ENCODE peak calls at places on chromosomes 4 and X, in ten cellular contexts. One of them, this sample, is unnamed.
A peak's percentile ranks its signal among the peaks of the same experiment; 100 is the strongest.

GRCh38 chrX:153861733-153862300 is 24.2 kb downstream of the L1CAM start:
- DNase-seq in pancreas: no peak
- DNase-seq in A549: no peak
- DNase-seq in hepatocyte: no peak
- DNase-seq in lower lobe of right lung: no peak
- DNase-seq in GM12865: no peak
- DNase-seq in choroid plexus epithelial cell: no peak
- DNase-seq in suprapubic skin: no peak
- DNase-seq in GM12878: no peak
- DNase-seq in Peyer's patch: no peak
- DNase-seq in this sample: no peak

GRCh38 chr4:93759506-93759905 is 69.0 kb upstream of the ATOH1 start:
- DNase-seq in GM12865: no peak
- DNase-seq in Peyer's patch: no peak
- DNase-seq in hepatocyte: peak; percentile 25
- DNase-seq in A549: no peak
- DNase-seq in GM12878: no peak
- DNase-seq in choroid plexus epithelial cell: no peak
- DNase-seq in pancreas: no peak
- DNase-seq in suprapubic skin: no peak
- DNase-seq in lower lobe of right lung: no peak
- DNase-seq in this sample: peak; percentile 12

GRCh38 chrX:152895724-152896420 is 2.0 kb upstream of the ZNF185 start:
- DNase-seq in Peyer's patch: peak; percentile 55
- DNase-seq in lower lobe of right lung: no peak
- DNase-seq in hepatocyte: no peak
- DNase-seq in GM12878: no peak
- DNase-seq in pancreas: no peak
- DNase-seq in suprapubic skin: peak; percentile 77
- DNase-seq in choroid plexus epithelial cell: no peak
- DNase-seq in A549: no peak
- DNase-seq in GM12865: no peak
- DNase-seq in this sample: no peak

GRCh38 chr4:26916195-26916594 is 55.6 kb downstream of the STIM2 start:
- DNase-seq in GM12878: no peak
- DNase-seq in lower lobe of right lung: no peak
- DNase-seq in A549: no peak
- DNase-seq in pancreas: no peak
- DNase-seq in Peyer's patch: no peak
- DNase-seq in hepatocyte: no peak
- DNase-seq in suprapubic skin: no peak
- DNase-seq in GM12865: no peak
- DNase-seq in choroid plexus epithelial cell: peak; percentile 60
- DNase-seq in this sample: no peak

GRCh38 chr4:152273343-152273742 is 262.5 kb downstream of the FBXW7 start:
- DNase-seq in suprapubic skin: no peak
- DNase-seq in A549: no peak
- DNase-seq in choroid plexus epithelial cell: peak; percentile 8
- DNase-seq in hepatocyte: no peak
- DNase-seq in Peyer's patch: no peak
- DNase-seq in GM12878: no peak
- DNase-seq in pancreas: no peak
- DNase-seq in GM12865: no peak
- DNase-seq in lower lobe of right lung: no peak
- DNase-seq in this sample: no peak

GRCh38 chr4:17762705-17763104 is 18.7 kb downstream of the FAM184B start:
- DNase-seq in pancreas: no peak
- DNase-seq in lower lobe of right lung: no peak
- DNase-seq in Peyer's patch: no peak
- DNase-seq in GM12878: no peak
- DNase-seq in A549: peak; percentile 24
- DNase-seq in suprapubic skin: no peak
- DNase-seq in GM12865: peak; percentile 43
- DNase-seq in choroid plexus epithelial cell: peak; percentile 73
- DNase-seq in hepatocyte: no peak
- DNase-seq in this sample: peak; percentile 30

GRCh38 chrX:136035663-136036062 is 50.4 kb downstream of the SLC9A6 start:
- DNase-seq in GM12878: no peak
- DNase-seq in lower lobe of right lung: no peak
- DNase-seq in hepatocyte: no peak
- DNase-seq in A549: no peak
- DNase-seq in Peyer's patch: no peak
- DNase-seq in choroid plexus epithelial cell: no peak
- DNase-seq in suprapubic skin: no peak
- DNase-seq in pancreas: no peak
- DNase-seq in GM12865: no peak
- DNase-seq in this sample: no peak

GRCh38 chr4:16669036-16669435 is 229.4 kb downstream of the LDB2 start:
- DNase-seq in choroid plexus epithelial cell: peak; percentile 54
- DNase-seq in GM12865: no peak
- DNase-seq in GM12878: no peak
- DNase-seq in suprapubic skin: no peak
- DNase-seq in hepatocyte: no peak
- DNase-seq in A549: no peak
- DNase-seq in Peyer's patch: no peak
- DNase-seq in lower lobe of right lung: no peak
- DNase-seq in pancreas: no peak
- DNase-seq in this sample: no peak

GRCh38 chrX:2928127-2928582 is 984 bp downstream of the ARSD start:
- DNase-seq in Peyer's patch: no peak
- DNase-seq in A549: no peak
- DNase-seq in pancreas: peak; percentile 70
- DNase-seq in GM12865: no peak
- DNase-seq in suprapubic skin: peak; percentile 76
- DNase-seq in GM12878: no peak
- DNase-seq in choroid plexus epithelial cell: no peak
- DNase-seq in hepatocyte: no peak
- DNase-seq in lower lobe of right lung: peak; percentile 77
- DNase-seq in this sample: no peak

GRCh38 chrX:22520128-22520828 is 247.6 kb downstream of the CBLL2 start:
- DNase-seq in hepatocyte: no peak
- DNase-seq in GM12865: no peak
- DNase-seq in suprapubic skin: no peak
- DNase-seq in GM12878: no peak
- DNase-seq in pancreas: no peak
- DNase-seq in Peyer's patch: no peak
- DNase-seq in lower lobe of right lung: no peak
- DNase-seq in A549: no peak
- DNase-seq in choroid plexus epithelial cell: no peak
- DNase-seq in this sample: no peak

GRCh38 chr4:124097447-124097846 is 615.1 kb downstream of the ANKRD50 start:
- DNase-seq in GM12878: no peak
- DNase-seq in Peyer's patch: no peak
- DNase-seq in GM12865: no peak
- DNase-seq in lower lobe of right lung: no peak
- DNase-seq in A549: no peak
- DNase-seq in suprapubic skin: no peak
- DNase-seq in hepatocyte: no peak
- DNase-seq in choroid plexus epithelial cell: no peak
- DNase-seq in pancreas: no peak
- DNase-seq in this sample: no peak

GRCh38 chrX:108025954-108026616 is 18.8 kb upstream of the VSIG1 start:
- DNase-seq in Peyer's patch: no peak
- DNase-seq in A549: no peak
- DNase-seq in GM12865: no peak
- DNase-seq in GM12878: no peak
- DNase-seq in hepatocyte: no peak
- DNase-seq in suprapubic skin: no peak
- DNase-seq in lower lobe of right lung: no peak
- DNase-seq in pancreas: no peak
- DNase-seq in choroid plexus epithelial cell: no peak
- DNase-seq in this sample: no peak

GRCh38 chr4:122854444-122854843 is 27.8 kb downstream of the FGF2 start:
- DNase-seq in lower lobe of right lung: no peak
- DNase-seq in GM12878: no peak
- DNase-seq in GM12865: no peak
- DNase-seq in choroid plexus epithelial cell: no peak
- DNase-seq in hepatocyte: no peak
- DNase-seq in Peyer's patch: no peak
- DNase-seq in suprapubic skin: no peak
- DNase-seq in pancreas: no peak
- DNase-seq in A549: no peak
- DNase-seq in this sample: no peak

GRCh38 chrX:79081895-79082512 is 62.5 kb upstream of the GPR174 start:
- DNase-seq in GM12865: peak; percentile 66
- DNase-seq in choroid plexus epithelial cell: peak; percentile 61
- DNase-seq in hepatocyte: peak; percentile 19
- DNase-seq in A549: peak; percentile 22
- DNase-seq in Peyer's patch: no peak
- DNase-seq in lower lobe of right lung: no peak
- DNase-seq in suprapubic skin: no peak
- DNase-seq in GM12878: peak; percentile 61
- DNase-seq in pancreas: no peak
- DNase-seq in this sample: peak; percentile 48

GRCh38 chr4:2261110-2261852 is 628 bp downstream of the MXD4 start:
- DNase-seq in GM12865: peak; percentile 61
- DNase-seq in choroid plexus epithelial cell: peak; percentile 56
- DNase-seq in lower lobe of right lung: peak; percentile 76
- DNase-seq in GM12878: no peak
- DNase-seq in pancreas: peak; percentile 73
- DNase-seq in A549: peak; percentile 24
- DNase-seq in Peyer's patch: peak; percentile 77
- DNase-seq in hepatocyte: peak; percentile 83
- DNase-seq in suprapubic skin: peak; percentile 78
- DNase-seq in this sample: peak; percentile 71

GRCh38 chr4:41106081-41106480 is 108.3 kb downstream of the APBB2 start:
- DNase-seq in lower lobe of right lung: no peak
- DNase-seq in choroid plexus epithelial cell: no peak
- DNase-seq in pancreas: no peak
- DNase-seq in GM12865: no peak
- DNase-seq in Peyer's patch: no peak
- DNase-seq in suprapubic skin: no peak
- DNase-seq in A549: no peak
- DNase-seq in GM12878: no peak
- DNase-seq in hepatocyte: no peak
- DNase-seq in this sample: no peak

GRCh38 chr4:70768301-70768948 is 46.7 kb downstream of the RUFY3 start:
- DNase-seq in choroid plexus epithelial cell: no peak
- DNase-seq in hepatocyte: no peak
- DNase-seq in Peyer's patch: no peak
- DNase-seq in A549: no peak
- DNase-seq in GM12878: no peak
- DNase-seq in GM12865: no peak
- DNase-seq in suprapubic skin: no peak
- DNase-seq in pancreas: no peak
- DNase-seq in lower lobe of right lung: no peak
- DNase-seq in this sample: no peak

GRCh38 chrX:24380273-24381036 is 20.0 kb downstream of the SUPT20HL1 start:
- DNase-seq in lower lobe of right lung: no peak
- DNase-seq in choroid plexus epithelial cell: peak; percentile 9
- DNase-seq in suprapubic skin: no peak
- DNase-seq in GM12865: no peak
- DNase-seq in GM12878: no peak
- DNase-seq in pancreas: peak; percentile 24
- DNase-seq in Peyer's patch: no peak
- DNase-seq in A549: no peak
- DNase-seq in hepatocyte: no peak
- DNase-seq in this sample: no peak

GRCh38 chr4:89486042-89486441 is 178.4 kb upstream of the GPRIN3 start:
- DNase-seq in hepatocyte: peak; percentile 43
- DNase-seq in GM12878: no peak
- DNase-seq in lower lobe of right lung: no peak
- DNase-seq in Peyer's patch: no peak
- DNase-seq in GM12865: no peak
- DNase-seq in suprapubic skin: no peak
- DNase-seq in A549: peak; percentile 22
- DNase-seq in choroid plexus epithelial cell: peak; percentile 78
- DNase-seq in pancreas: no peak
- DNase-seq in this sample: no peak

GRCh38 chrX:15358533-15358932 is 23.2 kb upstream of the PIGA start:
- DNase-seq in lower lobe of right lung: no peak
- DNase-seq in GM12865: peak; percentile 1
- DNase-seq in Peyer's patch: no peak
- DNase-seq in choroid plexus epithelial cell: no peak
- DNase-seq in hepatocyte: no peak
- DNase-seq in suprapubic skin: no peak
- DNase-seq in pancreas: no peak
- DNase-seq in GM12878: no peak
- DNase-seq in A549: no peak
- DNase-seq in this sample: no peak
- TF ChIP-seq CTCF in lower lobe of right lung: no peak
- TF ChIP-seq CTCF in GM12865: no peak
- TF ChIP-seq CTCF in Peyer's patch: no peak
- TF ChIP-seq CTCF in choroid plexus epithelial cell: no peak
- TF ChIP-seq CTCF in hepatocyte: no peak
- TF ChIP-seq CTCF in suprapubic skin: no peak
- TF ChIP-seq CTCF in pancreas: no peak
- TF ChIP-seq CTCF in GM12878: no peak
- TF ChIP-seq CTCF in A549: no peak
- TF ChIP-seq CTCF in this sample: no peak

GRCh38 chr4:146267826-146268225 is 53.5 kb downstream of the REELD1 start:
- DNase-seq in pancreas: no peak
- DNase-seq in choroid plexus epithelial cell: peak; percentile 21
- DNase-seq in hepatocyte: no peak
- DNase-seq in suprapubic skin: no peak
- DNase-seq in A549: no peak
- DNase-seq in GM12878: no peak
- DNase-seq in lower lobe of right lung: no peak
- DNase-seq in GM12865: no peak
- DNase-seq in Peyer's patch: no peak
- DNase-seq in this sample: no peak
- H3K4me3 ChIP-seq in pancreas: no peak overlapping the region
- H3K4me3 ChIP-seq in choroid plexus epithelial cell: no peak overlapping the region
- H3K4me3 ChIP-seq in hepatocyte: no peak overlapping the region
- H3K4me3 ChIP-seq in suprapubic skin: no peak overlapping the region
- H3K4me3 ChIP-seq in A549: no peak overlapping the region
- H3K4me3 ChIP-seq in GM12878: no peak overlapping the region
- H3K4me3 ChIP-seq in lower lobe of right lung: no peak overlapping the region
- H3K4me3 ChIP-seq in GM12865: no peak overlapping the region
- H3K4me3 ChIP-seq in Peyer's patch: no peak overlapping the region
- H3K4me3 ChIP-seq in this sample: no peak overlapping the region

GRCh38 chrX:27548624-27549023 is 41.5 kb upstream of the DCAF8L2 start:
- DNase-seq in A549: no peak
- DNase-seq in GM12865: no peak
- DNase-seq in choroid plexus epithelial cell: no peak
- DNase-seq in GM12878: no peak
- DNase-seq in suprapubic skin: no peak
- DNase-seq in lower lobe of right lung: no peak
- DNase-seq in pancreas: no peak
- DNase-seq in Peyer's patch: no peak
- DNase-seq in hepatocyte: no peak
- DNase-seq in this sample: no peak
- TF ChIP-seq CTCF in A549: no peak
- TF ChIP-seq CTCF in GM12865: no peak
- TF ChIP-seq CTCF in choroid plexus epithelial cell: no peak
- TF ChIP-seq CTCF in GM12878: no peak
- TF ChIP-seq CTCF in suprapubic skin: no peak
- TF ChIP-seq CTCF in lower lobe of right lung: no peak
- TF ChIP-seq CTCF in pancreas: no peak
- TF ChIP-seq CTCF in Peyer's patch: no peak
- TF ChIP-seq CTCF in hepatocyte: no peak
- TF ChIP-seq CTCF in this sample: no peak

DNA sequence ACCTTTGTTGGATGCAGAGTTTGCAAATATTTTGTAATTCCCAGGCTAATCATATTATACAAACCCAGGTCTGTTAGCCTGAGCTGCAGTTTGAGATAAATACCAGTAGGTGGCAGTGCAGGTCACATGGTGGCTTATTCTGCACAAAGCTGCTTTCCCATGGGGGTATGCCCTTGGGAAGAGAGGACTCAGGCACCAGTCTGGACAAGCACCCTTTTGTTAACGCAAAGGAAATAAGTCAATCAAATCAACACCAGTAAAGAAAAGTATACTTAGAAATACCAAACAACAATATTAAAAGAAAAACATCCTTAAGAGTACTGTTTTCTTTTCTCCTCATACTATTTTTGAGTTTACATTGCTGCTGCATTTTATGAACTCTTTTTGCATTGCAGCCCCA is 389.0 kb upstream of the ZFP42 start:
- DNase-seq in choroid plexus epithelial cell: peak; percentile 70
- DNase-seq in A549: peak; percentile 54
- DNase-seq in hepatocyte: peak; percentile 62
- DNase-seq in Peyer's patch: no peak
- DNase-seq in GM12865: peak; percentile 8
- DNase-seq in suprapubic skin: no peak
- DNase-seq in pancreas: no peak
- DNase-seq in GM12878: no peak
- DNase-seq in lower lobe of right lung: no peak
- DNase-seq in this sample: peak; percentile 64
- H3K4me3 ChIP-seq in choroid plexus epithelial cell: no peak overlapping the region
- H3K4me3 ChIP-seq in A549: no peak overlapping the region
- H3K4me3 ChIP-seq in hepatocyte: no peak overlapping the region
- H3K4me3 ChIP-seq in Peyer's patch: no peak overlapping the region
- H3K4me3 ChIP-seq in GM12865: no peak overlapping the region
- H3K4me3 ChIP-seq in suprapubic skin: no peak overlapping the region
- H3K4me3 ChIP-seq in pancreas: no peak overlapping the region
- H3K4me3 ChIP-seq in GM12878: no peak overlapping the region
- H3K4me3 ChIP-seq in lower lobe of right lung: no peak overlapping the region
- H3K4me3 ChIP-seq in this sample: no peak overlapping the region

This sample was measured in NB4.